ENCODE peak calls at places on chromosomes 1 and 21, in five cellular contexts. W, L, Z, E and Y are unnamed samples.

GRCh38 chr1:109277434-109278204 is 5.3 kb downstream of the PSRC1 start:
- DNase-seq in Z (peak; percentile 89), L (peak; percentile 62), E (peak; percentile 64), W (peak; percentile 94), Y (peak; percentile 80)

GRCh38 chr1:50350421-50350820 is 72.8 kb downstream of the DMRTA2 start:
- DNase-seq in Z (no peak), L (no peak), E (no peak), W (no peak), Y (no peak)

GRCh38 chr1:156712626-156713025 is 7.2 kb upstream of the CRABP2 start:
- DNase-seq in W (no peak), L (peak; percentile 48), Z (no peak), E (no peak), Y (no peak)

GRCh38 chr21:37223804-37224345 is 43.3 kb downstream of the VPS26C start:
- DNase-seq in E (no peak), W (no peak), Z (no peak), L (no peak), Y (no peak)

GRCh38 chr1:164709108-164709507 is 150.1 kb downstream of the PBX1 start:
- DNase-seq in W (no peak), E (peak; percentile 29), Z (no peak), L (no peak), Y (no peak)

GRCh38 chr1:229129306-229130027 is 141.4 kb upstream of the RAB4A start:
- DNase-seq in W (no peak), E (no peak), L (no peak), Z (no peak), Y (no peak)

GRCh38 chr1:108034396-108034795 is 69.4 kb upstream of the VAV3 start:
- DNase-seq in Z (no peak), W (no peak), L (peak; percentile 10), E (no peak), Y (no peak)

GRCh38 chr1:55311057-55311631 is 96.0 kb upstream of the USP24 start:
- DNase-seq in Z (no peak), W (no peak), L (peak; percentile 39), E (peak; percentile 46), Y (peak; percentile 43)

GRCh38 chr1:9242338-9242969 is 7.9 kb downstream of the H6PD start:
- DNase-seq in L (peak; percentile 18), E (no peak), W (peak; percentile 63), Z (no peak), Y (peak; percentile 82)

GRCh38 chr1:13751458-13751871 is 51.5 kb downstream of the PRDM2 start:
- DNase-seq in E (no peak), W (no peak), Z (no peak), L (no peak), Y (no peak)

GRCh38 chr1:219699870-219700269 is 87.0 kb upstream of the ZC3H11B start:
- DNase-seq in W (no peak), E (peak; percentile 74), Z (no peak), L (no peak), Y (peak; percentile 94)

GRCh38 chr1:219701453-219701852 is 88.5 kb upstream of the ZC3H11B start:
- DNase-seq in E (no peak), W (no peak), L (no peak), Z (no peak), Y (no peak)

GRCh38 chr1:219697667-219698066 is 84.8 kb upstream of the ZC3H11B start:
- DNase-seq in E (no peak), Z (no peak), L (no peak), W (no peak), Y (no peak)

GRCh38 chr1:219703240-219703639 is 90.3 kb upstream of the ZC3H11B start:
- DNase-seq in W (no peak), Z (peak; percentile 32), L (no peak), E (no peak), Y (no peak)

GRCh38 chr1:219702551-219703215 is 89.8 kb upstream of the ZC3H11B start:
- DNase-seq in W (no peak), L (no peak), Z (no peak), E (peak; percentile 50), Y (peak; percentile 24)
- TF ChIP-seq CTCF in W (no peak), L (no peak), Z (no peak), E (no peak), Y (no peak)

DNA sequence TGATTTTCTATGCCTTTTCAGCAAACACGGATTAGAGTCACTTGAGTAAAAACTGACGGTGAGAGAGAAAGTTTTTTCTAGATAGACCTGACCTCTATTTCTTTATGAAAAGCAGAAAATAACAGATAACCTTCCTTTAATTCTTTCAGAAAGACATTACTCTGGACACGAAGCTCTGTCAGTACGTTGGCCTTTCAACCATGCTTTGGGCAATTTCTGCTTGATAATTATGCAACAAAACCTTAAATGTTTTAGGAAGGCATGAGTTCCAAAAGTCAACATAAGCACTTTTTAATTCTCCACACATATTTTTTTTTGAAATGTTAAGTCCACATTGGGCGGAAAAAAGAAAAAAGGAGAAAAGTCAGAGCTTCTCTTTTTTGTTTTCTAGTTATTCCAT is 137.8 kb downstream of the AKT3 start:
- DNase-seq in E (no peak), Z (no peak), L (no peak), W (no peak), Y (no peak)
- H3K4me3 ChIP-seq in E (no peak overlapping the region), Z (no peak overlapping the region), L (no peak overlapping the region), W (no peak overlapping the region), Y (no peak overlapping the region)

DNA sequence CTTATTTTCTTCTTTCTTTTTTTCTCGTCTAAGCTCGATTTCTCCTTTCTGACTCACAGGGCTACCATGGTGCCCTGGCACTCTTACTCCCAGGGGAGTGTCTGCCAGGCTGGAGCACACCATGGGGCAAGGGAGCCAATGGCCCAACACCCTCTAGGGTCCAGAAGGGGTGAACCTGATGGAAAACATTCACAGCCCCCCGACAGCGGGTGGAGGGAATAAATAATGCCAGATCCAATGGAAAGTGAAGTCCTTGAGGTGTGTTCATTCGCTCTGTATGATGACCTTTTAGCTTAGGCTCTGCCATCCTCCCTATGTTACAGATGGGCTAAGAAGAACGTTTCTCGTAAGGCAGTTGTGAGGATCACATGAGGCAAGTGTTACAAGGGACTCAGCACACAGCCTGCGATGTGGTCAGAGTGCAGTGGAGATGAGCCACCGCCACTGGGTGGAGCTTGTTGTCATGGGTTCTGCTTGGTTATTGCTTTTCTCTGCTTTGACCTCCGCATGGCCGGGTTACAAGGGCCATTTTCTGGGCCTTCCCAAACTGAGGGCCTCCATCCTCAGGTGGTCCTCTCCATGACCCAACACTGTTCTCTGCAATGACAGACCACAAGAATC is 3.5 kb upstream of the FCMR start:
- DNase-seq in E (no peak), W (peak; percentile 80), L (no peak), Z (peak; percentile 44), Y (no peak)
- TF ChIP-seq CTCF in E (no peak), W (no peak), L (no peak), Z (no peak), Y (no peak)

GRCh38 chr1:85229574-85230097 is 28.8 kb upstream of the SYDE2 start:
- DNase-seq in E (no peak), L (no peak), Z (no peak), W (peak; percentile 45), Y (no peak)

GRCh38 chr1:85224734-85225623 is 24.2 kb upstream of the SYDE2 start:
- DNase-seq in E (peak; percentile 48), W (peak; percentile 78), L (no peak), Z (peak; percentile 90), Y (no peak)

GRCh38 chr1:85230305-85230977 is 29.0 kb downstream of the C1orf52 start:
- DNase-seq in E (no peak), Z (peak; percentile 60), W (no peak), L (no peak), Y (no peak)

GRCh38 chr1:85225624-85226380 is 25.0 kb upstream of the SYDE2 start:
- DNase-seq in Z (peak; percentile 22), L (peak; percentile 13), W (no peak), E (no peak), Y (peak; percentile 8)

GRCh38 chr1:85228952-85229351 is 28.1 kb upstream of the SYDE2 start:
- DNase-seq in W (no peak), Z (no peak), E (no peak), L (no peak), Y (no peak)
- H3K4me3 ChIP-seq in W (no peak overlapping the region), Z (no peak overlapping the region), E (no peak overlapping the region), L (no peak overlapping the region), Y (no peak overlapping the region)

DNA sequence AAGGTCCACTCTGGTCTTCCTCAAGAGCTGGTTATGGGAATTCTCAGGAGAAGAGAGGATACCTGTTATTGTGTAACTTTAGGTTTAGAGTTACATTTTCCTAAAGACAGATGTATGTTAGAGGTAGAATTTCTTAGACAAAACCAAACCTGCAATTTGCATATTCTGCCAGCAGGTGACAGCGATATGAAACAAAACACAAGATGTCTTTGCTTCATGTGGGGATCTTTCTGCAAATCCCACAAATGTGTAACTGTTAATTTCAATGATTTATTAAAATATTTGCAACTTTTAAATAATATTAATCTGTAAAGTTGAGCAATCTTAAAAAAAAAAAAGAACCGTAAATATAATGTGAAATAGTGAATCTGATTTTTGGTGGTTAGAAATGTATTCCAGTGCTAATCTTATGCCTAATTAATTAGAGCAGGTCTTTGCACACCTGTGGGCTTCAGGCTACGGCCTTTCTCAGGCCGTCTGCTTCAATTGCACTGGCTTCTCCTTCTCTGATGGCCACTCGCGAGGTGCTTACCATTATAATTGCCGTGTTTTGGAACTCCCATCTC is 33.4 kb downstream of the FAM78B start:
- DNase-seq in W (peak; percentile 24), L (no peak), E (no peak), Z (peak; percentile 52), Y (peak; percentile 1)
- TF ChIP-seq CTCF in W (peak; percentile 53), L (peak; percentile 33), E (peak; percentile 18), Z (peak; percentile 74), Y (peak; percentile 23)

DNA sequence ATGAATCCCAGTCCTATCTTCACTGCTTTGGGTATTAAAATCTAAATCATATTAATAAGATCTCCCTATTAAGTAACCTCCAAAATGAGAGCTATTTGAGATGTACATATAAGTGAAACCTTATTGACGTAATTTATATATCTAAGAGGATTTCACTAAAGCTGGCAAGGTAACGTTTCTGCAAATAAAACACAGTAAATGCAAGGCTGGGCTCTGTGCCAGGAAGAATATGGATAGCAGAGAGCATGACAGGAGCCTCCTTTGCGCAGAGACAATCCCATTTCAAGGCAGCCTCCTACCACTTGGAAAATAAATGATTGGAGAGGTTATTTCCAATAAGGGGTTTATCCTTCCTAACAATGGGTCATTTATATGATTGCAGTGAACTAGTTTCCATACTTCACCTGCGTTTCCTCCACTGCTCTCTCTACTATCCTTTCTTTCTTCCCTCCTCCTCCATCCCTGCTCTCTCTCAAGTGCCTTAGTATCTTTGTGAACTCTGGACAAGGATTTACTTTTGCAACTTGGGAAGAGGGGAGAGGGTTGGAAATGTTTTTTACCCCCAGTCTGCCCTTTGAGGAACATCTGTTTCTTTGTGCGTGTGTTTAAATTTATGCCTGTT is 3.0 kb upstream of the NFIA start:
- DNase-seq in E (no peak), L (no peak), W (peak; percentile 87), Z (peak; percentile 16), Y (no peak)
- H3K4me3 ChIP-seq in E (no peak overlapping the region), L (peak overlapping the region; percentile 2), W (no peak overlapping the region), Z (peak overlapping the region; percentile 58), Y (peak overlapping the region; percentile 34)

GRCh38 chr1:47930215-47930885 is 66.8 kb downstream of the TRABD2B start:
- DNase-seq in Z (no peak), W (no peak), L (no peak), E (no peak), Y (no peak)
- TF ChIP-seq CTCF in Z (no peak), W (no peak), L (no peak), E (no peak), Y (no peak)